ENCODE peak calls at places on chromosomes 5 and 9, in five cellular contexts. One of them, this sample, is unnamed.

GRCh38 chr5:68071243-68071642 is 144.3 kb upstream of the PIK3R1 start:
- DNase-seq in cardiac muscle cell: no peak
- DNase-seq in Peyer's patch: no peak
- DNase-seq in psoas muscle: no peak
- DNase-seq in lower lobe of right lung: no peak
- DNase-seq in this sample: no peak

GRCh38 chr9:113635586-113635985 is 172.1 kb downstream of the RGS3 start:
- DNase-seq in cardiac muscle cell: no peak
- DNase-seq in Peyer's patch: peak
- DNase-seq in psoas muscle: no peak
- DNase-seq in lower lobe of right lung: no peak
- DNase-seq in this sample: no peak

GRCh38 chr9:126053913-126054312 is 272.7 kb upstream of the MVB12B start:
- DNase-seq in cardiac muscle cell: no peak
- DNase-seq in Peyer's patch: no peak
- DNase-seq in psoas muscle: no peak
- DNase-seq in lower lobe of right lung: peak
- DNase-seq in this sample: no peak

GRCh38 chr9:32502459-32502858 is 23.5 kb downstream of the RIGI start:
- DNase-seq in cardiac muscle cell: no peak
- DNase-seq in Peyer's patch: no peak
- DNase-seq in psoas muscle: no peak
- DNase-seq in lower lobe of right lung: no peak
- DNase-seq in this sample: no peak

GRCh38 chr5:39376293-39376714 is 12.0 kb upstream of the C9 start:
- DNase-seq in cardiac muscle cell: peak
- DNase-seq in Peyer's patch: no peak
- DNase-seq in psoas muscle: no peak
- DNase-seq in lower lobe of right lung: no peak
- DNase-seq in this sample: no peak

GRCh38 chr9:129608561-129609481 is 12.1 kb downstream of the C9orf50 start:
- DNase-seq in cardiac muscle cell: no peak
- DNase-seq in Peyer's patch: peak
- DNase-seq in psoas muscle: no peak
- DNase-seq in lower lobe of right lung: no peak
- DNase-seq in this sample: no peak

GRCh38 chr9:98328770-98329169 is 73.3 kb upstream of the TBC1D2 start:
- DNase-seq in cardiac muscle cell: no peak
- DNase-seq in Peyer's patch: no peak
- DNase-seq in psoas muscle: no peak
- DNase-seq in lower lobe of right lung: no peak
- DNase-seq in this sample: no peak

GRCh38 chr5:149645236-149645635 is 63.9 kb downstream of the ARHGEF37 start:
- DNase-seq in cardiac muscle cell: no peak
- DNase-seq in Peyer's patch: no peak
- DNase-seq in psoas muscle: no peak
- DNase-seq in lower lobe of right lung: no peak
- DNase-seq in this sample: no peak

GRCh38 chr9:97502222-97502983 is 937 bp downstream of the TMOD1 start:
- DNase-seq in cardiac muscle cell: peak
- DNase-seq in Peyer's patch: no peak
- DNase-seq in psoas muscle: peak
- DNase-seq in lower lobe of right lung: peak
- DNase-seq in this sample: no peak

GRCh38 chr5:68169898-68170297 is 45.7 kb upstream of the PIK3R1 start:
- DNase-seq in cardiac muscle cell: peak
- DNase-seq in Peyer's patch: no peak
- DNase-seq in psoas muscle: no peak
- DNase-seq in lower lobe of right lung: no peak
- DNase-seq in this sample: no peak

GRCh38 chr9:113310538-113310937 is 7.4 kb upstream of the RNF183 start:
- DNase-seq in cardiac muscle cell: peak
- DNase-seq in Peyer's patch: no peak
- DNase-seq in psoas muscle: no peak
- DNase-seq in lower lobe of right lung: no peak
- DNase-seq in this sample: no peak

GRCh38 chr5:164296603-164297080 is 791.2 kb downstream of the MAT2B start:
- DNase-seq in cardiac muscle cell: peak
- DNase-seq in Peyer's patch: no peak
- DNase-seq in psoas muscle: no peak
- DNase-seq in lower lobe of right lung: no peak
- DNase-seq in this sample: no peak

GRCh38 chr9:95816716-95817115 is 58.8 kb upstream of the ERCC6L2 start:
- DNase-seq in cardiac muscle cell: no peak
- DNase-seq in Peyer's patch: no peak
- DNase-seq in psoas muscle: no peak
- DNase-seq in lower lobe of right lung: no peak
- DNase-seq in this sample: no peak

DNA sequence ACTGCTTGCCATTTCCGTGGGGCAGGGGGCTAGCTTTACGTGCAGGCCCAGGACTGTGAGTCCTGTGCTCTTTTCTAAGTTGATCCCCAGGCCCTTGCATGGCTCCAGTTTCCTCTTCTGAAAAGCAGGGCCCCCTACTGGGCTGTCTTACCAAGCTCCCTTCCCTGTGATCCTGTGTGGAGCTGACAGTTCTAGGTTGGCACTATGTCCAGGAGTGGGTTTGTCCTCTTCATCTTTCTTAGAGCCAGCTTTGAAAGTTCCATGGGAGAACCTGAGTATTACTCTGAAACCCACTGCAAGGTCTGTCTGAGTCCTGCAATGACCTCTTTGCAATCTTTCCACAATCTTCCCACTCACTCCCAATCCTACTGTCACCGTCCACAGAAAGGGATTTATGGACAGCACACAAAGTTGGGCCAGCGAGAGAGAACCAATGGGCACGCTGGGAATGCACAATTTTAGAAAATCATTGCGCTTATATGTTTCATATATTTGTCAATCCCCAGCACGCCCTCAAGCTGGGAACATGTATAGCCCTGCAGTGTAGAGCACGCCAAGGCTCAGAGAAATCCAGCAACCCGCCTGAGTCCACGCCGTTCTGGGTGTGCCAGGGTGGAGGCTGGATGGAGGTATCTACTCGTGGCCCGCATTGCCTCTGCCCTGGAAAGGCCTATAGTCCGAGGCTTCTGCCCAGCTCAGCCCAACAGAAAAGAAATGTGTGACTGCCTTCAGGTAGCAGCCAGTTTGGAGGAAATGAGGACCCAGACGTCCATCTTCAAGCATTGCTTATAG is 18.0 kb downstream of the S1PR3 start:
- DNase-seq in cardiac muscle cell: no peak
- DNase-seq in Peyer's patch: no peak
- DNase-seq in psoas muscle: no peak
- DNase-seq in lower lobe of right lung: no peak
- DNase-seq in this sample: no peak
- TF ChIP-seq CTCF in cardiac muscle cell: peak
- TF ChIP-seq CTCF in Peyer's patch: no peak
- TF ChIP-seq CTCF in psoas muscle: no peak
- TF ChIP-seq CTCF in lower lobe of right lung: no peak
- TF ChIP-seq CTCF in this sample: no peak

GRCh38 chr9:109198736-109199384 is 31.8 kb upstream of the FRRS1L start:
- DNase-seq in cardiac muscle cell: no peak
- DNase-seq in Peyer's patch: no peak
- DNase-seq in psoas muscle: no peak
- DNase-seq in lower lobe of right lung: no peak
- DNase-seq in this sample: no peak
- TF ChIP-seq CTCF in cardiac muscle cell: no peak
- TF ChIP-seq CTCF in Peyer's patch: no peak
- TF ChIP-seq CTCF in psoas muscle: no peak
- TF ChIP-seq CTCF in lower lobe of right lung: no peak
- TF ChIP-seq CTCF in this sample: no peak

DNA sequence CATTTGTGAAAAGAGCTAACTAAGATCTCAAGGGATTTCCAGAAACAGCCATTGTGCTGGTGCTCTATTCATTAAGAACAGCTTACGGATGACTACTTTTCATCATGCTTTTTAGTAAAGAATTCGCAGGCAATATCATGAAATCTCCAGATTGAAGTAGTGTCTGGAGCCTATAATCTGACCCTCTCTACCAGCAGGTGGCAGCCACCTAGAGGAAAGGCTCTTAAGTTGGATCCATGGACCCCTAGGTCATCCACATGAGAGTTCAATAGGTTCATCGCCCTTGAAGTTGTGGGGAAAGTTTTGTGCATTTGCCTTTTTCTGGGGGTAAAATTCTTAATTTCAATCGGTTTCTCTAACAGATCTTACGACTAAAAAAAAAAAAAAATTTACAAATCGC is 82.3 kb downstream of the SLC1A3 start:
- DNase-seq in cardiac muscle cell: peak
- DNase-seq in Peyer's patch: no peak
- DNase-seq in psoas muscle: no peak
- DNase-seq in lower lobe of right lung: no peak
- DNase-seq in this sample: no peak
- TF ChIP-seq CTCF in cardiac muscle cell: peak
- TF ChIP-seq CTCF in Peyer's patch: no peak
- TF ChIP-seq CTCF in psoas muscle: no peak
- TF ChIP-seq CTCF in lower lobe of right lung: peak
- TF ChIP-seq CTCF in this sample: no peak

GRCh38 chr5:140345919-140346347 is 470 bp downstream of the HBEGF start:
- DNase-seq in cardiac muscle cell: peak
- DNase-seq in Peyer's patch: no peak
- DNase-seq in psoas muscle: peak
- DNase-seq in lower lobe of right lung: peak
- DNase-seq in this sample: no peak
- TF ChIP-seq CTCF in cardiac muscle cell: peak
- TF ChIP-seq CTCF in Peyer's patch: no peak
- TF ChIP-seq CTCF in psoas muscle: no peak
- TF ChIP-seq CTCF in lower lobe of right lung: peak
- TF ChIP-seq CTCF in this sample: no peak

GRCh38 chr9:87336407-87336806 is 161.3 kb upstream of the DAPK1 start:
- DNase-seq in cardiac muscle cell: no peak
- DNase-seq in Peyer's patch: no peak
- DNase-seq in psoas muscle: no peak
- DNase-seq in lower lobe of right lung: no peak
- DNase-seq in this sample: no peak
- TF ChIP-seq CTCF in cardiac muscle cell: no peak
- TF ChIP-seq CTCF in Peyer's patch: no peak
- TF ChIP-seq CTCF in psoas muscle: no peak
- TF ChIP-seq CTCF in lower lobe of right lung: no peak
- TF ChIP-seq CTCF in this sample: no peak

DNA sequence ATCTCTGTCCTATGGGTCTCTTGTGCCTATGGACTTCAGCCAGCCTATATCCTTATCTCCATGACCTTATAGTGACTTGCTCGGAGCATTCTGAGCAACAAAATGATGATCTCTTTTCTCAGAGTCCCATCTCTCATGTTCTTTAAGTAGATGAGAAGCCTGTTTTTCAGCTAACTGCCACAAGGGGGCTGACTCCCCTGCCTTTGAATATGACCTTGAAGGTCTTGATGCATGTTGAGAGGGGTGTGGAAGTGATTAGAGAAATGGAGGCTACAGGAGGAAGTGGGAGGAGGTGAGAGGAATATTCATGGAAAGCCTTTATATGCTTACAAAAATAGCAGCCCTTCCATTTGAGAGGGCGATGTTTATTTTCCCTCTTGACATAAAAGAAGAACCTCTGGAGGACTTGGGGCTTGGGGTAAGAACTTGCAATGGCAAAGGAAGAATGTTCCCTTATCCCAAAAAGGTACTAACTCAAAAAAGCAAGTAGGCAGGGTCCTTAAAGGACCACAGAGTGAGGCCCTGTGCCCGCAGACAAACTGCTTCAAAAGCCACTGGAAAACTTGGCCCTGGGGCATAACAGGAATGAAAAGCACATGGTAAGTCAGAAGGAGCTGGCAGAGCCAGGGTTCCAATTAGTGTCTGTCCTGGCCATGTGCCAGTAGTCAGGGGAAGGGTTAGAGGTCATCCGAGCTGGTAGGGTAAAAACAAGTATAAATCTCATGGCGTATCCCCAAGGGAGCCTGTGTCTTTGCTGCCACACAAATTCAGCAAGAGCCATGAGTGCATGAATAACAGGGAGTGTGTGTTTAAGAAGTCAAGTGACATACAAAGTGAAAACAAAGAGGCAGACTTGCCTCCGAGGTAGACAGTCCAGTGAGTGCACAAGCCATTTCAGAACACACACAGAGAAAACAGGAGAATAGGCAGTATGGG is 39.1 kb downstream of the FGD3 start:
- DNase-seq in cardiac muscle cell: no peak
- DNase-seq in Peyer's patch: no peak
- DNase-seq in psoas muscle: no peak
- DNase-seq in lower lobe of right lung: no peak
- DNase-seq in this sample: no peak
- TF ChIP-seq CTCF in cardiac muscle cell: peak
- TF ChIP-seq CTCF in Peyer's patch: peak
- TF ChIP-seq CTCF in psoas muscle: peak
- TF ChIP-seq CTCF in lower lobe of right lung: peak
- TF ChIP-seq CTCF in this sample: peak

GRCh38 chr5:179342577-179342976 is 2.7 kb downstream of the ADAMTS2 start:
- DNase-seq in cardiac muscle cell: peak
- DNase-seq in Peyer's patch: no peak
- DNase-seq in psoas muscle: peak
- DNase-seq in lower lobe of right lung: peak
- DNase-seq in this sample: no peak
- TF ChIP-seq CTCF in cardiac muscle cell: peak
- TF ChIP-seq CTCF in Peyer's patch: no peak
- TF ChIP-seq CTCF in psoas muscle: no peak
- TF ChIP-seq CTCF in lower lobe of right lung: peak
- TF ChIP-seq CTCF in this sample: no peak